ENCODE peak calls at places on chromosomes 4 and X, in seven cellular contexts. R is substantia nigra, D is adrenal gland, Y is sigmoid colon, S is psoas muscle, L is heart right ventricle, B is IMR-90. J is an unnamed sample.

GRCh38 chr4:143617994-143618679 is 82.3 kb downstream of the FREM3 start:
- DNase-seq in R (no peak), D (no peak), Y (no peak), S (no peak), L (no peak), B (no peak), J (no peak)

GRCh38 chr4:160129439-160129838 is 1026.6 kb downstream of the RAPGEF2 start:
- DNase-seq in R (no peak), D (no peak), Y (no peak), S (no peak), L (no peak), B (no peak), J (no peak)

GRCh38 chr4:20418865-20419451 is 167.3 kb downstream of the SLIT2 start:
- DNase-seq in R (no peak), D (peak), Y (no peak), S (no peak), L (no peak), B (peak), J (no peak)

GRCh38 chr4:52983563-52984303 is 121.6 kb downstream of the RASL11B start:
- DNase-seq in R (no peak), D (peak), Y (no peak), S (no peak), L (no peak), B (peak), J (no peak)

GRCh38 chrX:72142094-72142843 is 10.6 kb upstream of the RTL5 start:
- DNase-seq in R (no peak), D (no peak), Y (no peak), S (no peak), L (no peak), B (no peak), J (no peak)

GRCh38 chr4:168139336-168139735 is 47.0 kb downstream of the ANXA10 start:
- DNase-seq in R (no peak), D (no peak), Y (no peak), S (no peak), L (no peak), B (peak), J (no peak)

GRCh38 chr4:156672924-156673323 is 298.7 kb downstream of the PDGFC start:
- DNase-seq in R (no peak), D (no peak), Y (no peak), S (no peak), L (no peak), B (no peak), J (no peak)

GRCh38 chr4:168241953-168242352 is 76.6 kb downstream of the DDX60 start:
- DNase-seq in R (no peak), D (no peak), Y (no peak), S (no peak), L (no peak), B (no peak), J (no peak)

GRCh38 chr4:176964116-176964691 is 171.5 kb upstream of the VEGFC start:
- DNase-seq in R (no peak), D (peak), Y (no peak), S (no peak), L (no peak), B (no peak), J (no peak)

GRCh38 chr4:8664976-8665375 is 72.4 kb downstream of the CPZ start:
- DNase-seq in R (no peak), D (no peak), Y (no peak), S (no peak), L (no peak), B (no peak), J (no peak)

GRCh38 chrX:110286126-110286525 is 31.8 kb downstream of the AMMECR1 start:
- DNase-seq in R (no peak), D (peak), Y (peak), S (no peak), L (no peak), B (peak), J (no peak)

GRCh38 chr4:147578057-147578476 is 39.1 kb upstream of the TMEM184C start:
- DNase-seq in R (no peak), D (peak), Y (no peak), S (no peak), L (no peak), B (peak), J (no peak)

GRCh38 chr4:110310795-110311194 is 112.4 kb upstream of the ELOVL6 start:
- DNase-seq in R (no peak), D (no peak), Y (no peak), S (no peak), L (no peak), B (no peak), J (no peak)

GRCh38 chrX:41381685-41382084 is 47.7 kb downstream of the DDX3X start:
- DNase-seq in R (no peak), D (peak), Y (peak), S (peak), L (no peak), B (peak), J (peak)

GRCh38 chrX:20060961-20061868 is 55.5 kb downstream of the MAP7D2 start:
- DNase-seq in R (no peak), D (no peak), Y (no peak), S (no peak), L (no peak), B (no peak), J (no peak)

GRCh38 chr4:77872723-77873435 is 10.2 kb downstream of the MRPL1 start:
- DNase-seq in R (no peak), D (no peak), Y (no peak), S (no peak), L (no peak), B (no peak), J (no peak)

GRCh38 chr4:144955104-144955503 is 142.9 kb downstream of the ANAPC10 start:
- DNase-seq in R (no peak), D (no peak), Y (no peak), S (no peak), L (no peak), B (no peak), J (no peak)

GRCh38 chr4:99179626-99180025 is 35.5 kb upstream of the ADH4 start:
- DNase-seq in R (no peak), D (no peak), Y (no peak), S (no peak), L (no peak), B (no peak), J (no peak)

GRCh38 chrX:41064028-41064427 is 21.2 kb upstream of the USP9X start:
- DNase-seq in R (no peak), D (no peak), Y (no peak), S (no peak), L (no peak), B (peak), J (no peak)

GRCh38 chrX:39157796-39158195 is 356.5 kb downstream of the MID1IP1 start:
- DNase-seq in R (no peak), D (no peak), Y (no peak), S (no peak), L (no peak), B (no peak), J (no peak)

GRCh38 chr4:148415500-148415899 is 26.7 kb downstream of the NR3C2 start:
- DNase-seq in R (no peak), D (no peak), Y (no peak), S (no peak), L (no peak), B (peak), J (no peak)

GRCh38 chrX:153816821-153817220 is 13.5 kb downstream of the PDZD4 start:
- DNase-seq in R (no peak), D (no peak), Y (no peak), S (peak), L (no peak), B (no peak), J (no peak)

GRCh38 chr4:11647433-11647832 is 218.7 kb upstream of the HS3ST1 start:
- DNase-seq in R (no peak), D (no peak), Y (no peak), S (no peak), L (no peak), B (no peak), J (no peak)

GRCh38 chrX:151742311-151742710 is 7.8 kb downstream of the CNGA2 start:
- DNase-seq in R (no peak), D (no peak), Y (no peak), S (no peak), L (no peak), B (no peak), J (no peak)

GRCh38 chr4:57405359-57405758 is 295.2 kb upstream of the IGFBP7 start:
- DNase-seq in R (no peak), D (no peak), Y (no peak), S (no peak), L (no peak), B (no peak), J (no peak)

GRCh38 chrX:74218895-74219294 is 85.1 kb upstream of the ZCCHC13 start:
- DNase-seq in R (no peak), D (no peak), Y (no peak), S (no peak), L (no peak), B (no peak), J (no peak)

DNA sequence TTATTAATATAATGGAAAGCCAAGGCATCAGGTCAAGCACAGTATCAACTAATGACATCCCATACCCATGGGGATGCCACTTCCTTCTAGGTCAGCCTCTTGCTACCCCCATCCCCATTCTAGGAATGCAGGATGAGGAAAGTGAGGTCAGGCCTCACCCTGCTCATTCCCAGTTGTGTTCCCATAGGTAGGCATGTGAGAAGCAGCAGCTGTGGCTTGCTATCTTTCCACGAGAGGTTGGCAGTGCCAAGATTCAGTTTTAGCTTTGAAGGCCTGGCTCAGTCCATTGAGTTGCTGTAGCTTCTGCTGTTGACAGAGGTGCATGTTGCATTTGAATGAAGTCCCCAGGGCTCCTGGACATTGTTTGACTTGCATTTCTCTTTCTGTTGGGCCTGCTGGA is 15.5 kb downstream of the LONRF3 start:
- DNase-seq in R (no peak), D (no peak), Y (no peak), S (no peak), L (no peak), B (no peak), J (no peak)
- H3K27ac ChIP-seq in R (no peak), D (no peak), Y (no peak), S (peak), L (no peak), B (no peak), J (no peak)

GRCh38 chr4:153527690-153528089 is 61.5 kb downstream of the TMEM131L start:
- DNase-seq in R (no peak), D (no peak), Y (no peak), S (no peak), L (no peak), B (no peak), J (no peak)
- H3K27ac ChIP-seq in R (no peak), D (no peak), Y (no peak), S (peak), L (no peak), B (no peak), J (no peak)

GRCh38 chr4:158169931-158170690 is 2.7 kb downstream of the GASK1B start:
- DNase-seq in R (no peak), D (no peak), Y (no peak), S (no peak), L (no peak), B (peak), J (peak)
- H3K27ac ChIP-seq in R (no peak), D (peak), Y (peak), S (peak), L (peak), B (peak), J (peak)

DNA sequence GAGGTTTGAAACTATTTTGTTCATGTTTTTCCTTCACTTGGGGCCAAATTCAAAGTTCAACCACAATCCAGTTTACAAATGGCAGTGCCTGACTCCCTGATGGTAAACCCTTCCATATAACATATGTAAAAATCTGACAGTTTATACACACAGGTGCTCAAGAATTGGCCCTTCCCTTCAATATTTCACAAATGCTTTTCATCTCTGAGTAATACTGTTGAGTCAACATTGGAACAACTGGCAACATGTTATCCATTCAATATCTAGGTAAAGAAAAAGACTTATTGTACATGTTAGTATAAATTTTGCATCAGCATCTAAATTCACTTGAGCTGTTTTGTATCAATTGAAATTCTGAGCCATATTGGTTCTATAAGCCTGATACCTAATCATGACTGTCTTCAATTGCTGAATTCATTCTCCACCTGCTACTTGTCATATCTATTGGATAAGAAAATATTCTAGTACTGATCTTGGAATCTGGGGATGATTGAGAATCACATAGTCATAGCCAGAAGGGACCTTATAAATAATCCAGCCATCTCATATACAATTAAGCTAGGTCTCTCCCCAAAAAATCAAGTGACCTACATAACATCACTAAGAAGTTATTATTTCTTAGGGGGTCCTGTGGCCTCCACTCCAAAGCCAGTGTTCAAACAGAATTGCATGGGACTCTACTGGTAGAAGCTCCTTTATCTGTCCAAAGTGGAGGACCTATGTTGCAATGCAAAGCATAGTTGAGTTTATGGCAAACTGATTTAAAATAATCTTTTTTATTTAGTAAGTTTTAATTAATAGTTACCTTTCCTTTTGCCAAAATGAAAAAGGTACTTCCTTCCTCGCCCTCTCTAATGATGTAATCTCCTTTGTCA is 61.9 kb downstream of the PRKG2 start:
- DNase-seq in R (no peak), D (no peak), Y (no peak), S (no peak), L (no peak), B (no peak), J (no peak)
- H3K27ac ChIP-seq in R (no peak), D (no peak), Y (peak), S (no peak), L (no peak), B (no peak), J (no peak)

DNA sequence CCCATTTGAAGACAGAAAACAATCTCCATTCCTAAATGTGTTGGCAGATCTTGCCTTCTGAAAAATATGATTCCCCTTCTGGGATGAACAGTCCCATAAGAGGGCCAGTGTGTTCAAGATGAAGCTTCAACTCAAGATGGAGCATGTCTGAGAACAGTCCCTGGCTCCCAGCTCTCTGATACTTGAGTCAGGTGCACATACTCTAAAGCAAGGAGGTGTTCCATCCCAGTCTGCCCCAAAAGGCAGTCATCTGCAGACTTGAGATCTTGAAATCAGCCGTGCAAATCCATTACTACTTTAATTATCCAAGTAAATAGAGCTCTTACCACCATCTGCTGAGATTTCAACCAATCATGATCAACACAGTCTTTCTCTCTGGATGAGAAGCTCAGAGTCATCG is 22.3 kb downstream of the CCDC149 start:
- DNase-seq in R (no peak), D (no peak), Y (peak), S (no peak), L (no peak), B (no peak), J (no peak)
- H3K27ac ChIP-seq in R (no peak), D (no peak), Y (no peak), S (no peak), L (no peak), B (no peak), J (no peak)

DNA sequence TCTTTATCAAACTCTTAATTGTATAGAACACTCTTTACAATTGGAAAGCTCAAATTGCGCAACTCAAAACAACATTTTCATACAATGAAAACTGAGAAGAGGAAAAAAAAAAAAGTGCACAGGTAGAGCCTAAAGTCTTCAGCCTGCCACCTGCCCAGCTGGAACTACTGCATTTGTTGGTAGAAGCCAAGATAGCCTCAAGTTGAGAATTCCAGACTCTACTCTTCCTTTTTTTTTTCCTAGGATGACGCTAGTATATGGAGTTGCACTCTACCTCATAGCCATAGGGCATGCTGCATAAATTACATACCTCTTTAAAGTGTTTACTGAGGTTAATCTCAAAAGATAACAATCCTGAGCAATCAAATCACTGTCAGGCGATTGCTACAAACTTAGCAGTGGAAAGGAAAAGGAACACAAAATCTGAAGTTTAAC is 13.6 kb downstream of the ABCG2 start:
- DNase-seq in R (no peak), D (no peak), Y (no peak), S (no peak), L (no peak), B (no peak), J (no peak)
- H3K27ac ChIP-seq in R (no peak), D (no peak), Y (no peak), S (no peak), L (no peak), B (no peak), J (no peak)